ENCODE peak calls at places on chromosome 18, in seven cellular contexts. Z, F, W, K, D, R and G are unnamed samples.
A peak's percentile ranks its signal among the peaks of the same experiment; 100 is the strongest.

GRCh38 chr18:53025247-53025646 is 685.2 kb downstream of the DCC start:
- DNase-seq in D (no peak), Z (no peak), K (no peak), F (no peak), R (no peak), W (no peak), G (no peak)

GRCh38 chr18:7954229-7954628 is 387.1 kb downstream of the PTPRM start:
- DNase-seq in D (no peak), F (no peak), W (no peak), K (peak; percentile 44), Z (peak; percentile 55), R (no peak), G (no peak)

GRCh38 chr18:8834837-8835236 is 129.5 kb downstream of the MTCL1 start:
- DNase-seq in F (no peak), R (no peak), W (no peak), D (no peak), K (no peak), Z (no peak), G (no peak)

GRCh38 chr18:36829362-36830140 is 624 bp downstream of the KIAA1328 start:
- DNase-seq in K (no peak), F (no peak), W (no peak), D (no peak), R (no peak), Z (no peak), G (no peak)

GRCh38 chr18:51617167-51617566 is 419.7 kb upstream of the MEX3C start:
- DNase-seq in W (no peak), R (no peak), D (no peak), K (no peak), F (no peak), Z (no peak), G (no peak)

GRCh38 chr18:36942264-36942663 is 113.3 kb downstream of the KIAA1328 start:
- DNase-seq in Z (peak; percentile 15), K (peak; percentile 58), R (no peak), W (no peak), F (no peak), D (no peak), G (no peak)

GRCh38 chr18:21315741-21316187 is 73.7 kb downstream of the GREB1L start:
- DNase-seq in Z (no peak), R (no peak), D (no peak), K (no peak), W (no peak), F (no peak), G (no peak)

GRCh38 chr18:46182633-46183401 is 78.6 kb downstream of the HAUS1 start:
- DNase-seq in F (no peak), R (no peak), Z (no peak), D (no peak), K (no peak), W (no peak), G (no peak)

GRCh38 chr18:26461405-26461804 is 86.9 kb downstream of the KCTD1 start:
- DNase-seq in R (no peak), D (no peak), F (no peak), W (no peak), K (no peak), Z (no peak), G (no peak)

GRCh38 chr18:45287531-45287930 is 327.7 kb upstream of the SLC14A2 start:
- DNase-seq in D (no peak), K (no peak), R (no peak), F (no peak), W (no peak), Z (no peak), G (peak; percentile 86)

GRCh38 chr18:2515408-2515807 is 55.9 kb downstream of the METTL4 start:
- DNase-seq in F (no peak), R (no peak), W (no peak), Z (peak; percentile 43), D (no peak), K (no peak), G (no peak)

GRCh38 chr18:5057348-5058012 is 139.6 kb downstream of the AKAIN1 start:
- DNase-seq in K (peak; percentile 83), F (no peak), Z (peak; percentile 56), W (peak; percentile 57), R (peak; percentile 42), D (no peak), G (peak; percentile 56)

GRCh38 chr18:37182340-37183135 is 353.6 kb downstream of the KIAA1328 start:
- DNase-seq in R (no peak), D (no peak), F (no peak), Z (no peak), K (no peak), W (no peak), G (no peak)

GRCh38 chr18:56651771-56652092 is 573 bp downstream of the WDR7 start:
- DNase-seq in W (no peak), F (no peak), K (no peak), Z (no peak), D (no peak), R (no peak), G (no peak)

GRCh38 chr18:79047556-79048244 is 21.5 kb upstream of the ATP9B start:
- DNase-seq in W (no peak), D (no peak), Z (no peak), K (no peak), F (no peak), R (no peak), G (no peak)

GRCh38 chr18:11785444-11786055 is 65.7 kb upstream of the CHMP1B start:
- DNase-seq in R (peak; percentile 35), K (no peak), Z (no peak), F (no peak), D (no peak), W (no peak), G (no peak)

GRCh38 chr18:24928479-24928878 is 423.5 kb downstream of the ZNF521 start:
- DNase-seq in D (no peak), R (no peak), W (no peak), F (no peak), K (no peak), Z (no peak), G (no peak)

GRCh38 chr18:44733069-44733753 is 52.5 kb downstream of the SETBP1 start:
- DNase-seq in D (no peak), Z (peak; percentile 89), R (no peak), W (no peak), K (peak; percentile 40), F (no peak), G (no peak)

GRCh38 chr18:51461956-51462355 is 264.5 kb upstream of the MEX3C start:
- DNase-seq in W (no peak), R (no peak), K (no peak), Z (peak; percentile 38), D (no peak), F (no peak), G (no peak)

GRCh38 chr18:48079885-48080284 is 149.4 kb upstream of the SMAD2 start:
- DNase-seq in D (no peak), R (no peak), K (no peak), Z (no peak), W (no peak), F (no peak), G (no peak)

GRCh38 chr18:392926-393325 is 107.6 kb downstream of the COLEC12 start:
- DNase-seq in W (no peak), F (no peak), D (no peak), R (no peak), K (no peak), Z (no peak), G (no peak)

GRCh38 chr18:22378672-22379282 is 38.9 kb downstream of the CTAGE1 start:
- DNase-seq in F (no peak), W (no peak), Z (peak; percentile 3), K (peak; percentile 71), R (no peak), D (no peak), G (peak; percentile 60)

GRCh38 chr18:60568211-60568610 is 195.6 kb upstream of the MC4R start:
- DNase-seq in F (no peak), Z (no peak), R (no peak), D (no peak), K (no peak), W (no peak), G (no peak)

GRCh38 chr18:2570772-2571199 is 519 bp downstream of the METTL4 start:
- DNase-seq in F (peak; percentile 42), Z (no peak), K (peak; percentile 63), R (peak; percentile 60), W (peak; percentile 65), D (no peak), G (peak; percentile 79)

GRCh38 chr18:76421291-76422078 is 73.6 kb downstream of the ZNF516 start:
- DNase-seq in F (no peak), Z (no peak), D (no peak), K (no peak), R (no peak), W (no peak), G (no peak)

GRCh38 chr18:65298422-65298821 is 452.4 kb upstream of the CDH7 start:
- DNase-seq in D (no peak), W (no peak), F (no peak), R (no peak), K (no peak), Z (no peak), G (no peak)

GRCh38 chr18:73824684-73825083 is 322.9 kb downstream of the FBXO15 start:
- DNase-seq in F (no peak), R (no peak), Z (no peak), D (no peak), K (no peak), W (no peak), G (no peak)

GRCh38 chr18:2478662-2479061 is 92.6 kb downstream of the METTL4 start:
- DNase-seq in R (no peak), K (no peak), Z (no peak), F (no peak), W (no peak), D (no peak), G (no peak)